ENCODE peak calls at places on chromosomes 3 and 15, in five cellular contexts. G, U, E, S and X are unnamed samples.

GRCh38 chr15:90512281-90512680 is 17.4 kb upstream of the CRTC3 start:
- DNase-seq in G (no peak), U (no peak), E (no peak), S (no peak), X (no peak)

GRCh38 chr3:105780114-105780513 is 88.7 kb downstream of the CBLB start:
- DNase-seq in G (no peak), U (no peak), E (no peak), S (no peak), X (no peak)

GRCh38 chr3:128506721-128507120 is 13.7 kb upstream of the GATA2 start:
- DNase-seq in G (no peak), U (no peak), E (no peak), S (no peak), X (no peak)

GRCh38 chr3:197305854-197306253 is 7.4 kb upstream of the DLG1 start:
- DNase-seq in G (no peak), U (no peak), E (no peak), S (no peak), X (no peak)

GRCh38 chr3:141680620-141681389 is 57.3 kb upstream of the RNF7 start:
- DNase-seq in G (no peak), U (no peak), E (no peak), S (no peak), X (no peak)

GRCh38 chr3:99366663-99367429 is 271.5 kb upstream of the COL8A1 start:
- DNase-seq in G (no peak), U (no peak), E (peak; percentile 29), S (no peak), X (no peak)

GRCh38 chr15:73697033-73697467 is 12.9 kb downstream of the CD276 start:
- DNase-seq in G (peak; percentile 98), U (peak; percentile 61), E (peak; percentile 38), S (peak; percentile 42), X (peak; percentile 63)

GRCh38 chr3:186024210-186024609 is 84.7 kb downstream of the ETV5 start:
- DNase-seq in G (no peak), U (no peak), E (no peak), S (no peak), X (no peak)

GRCh38 chr3:193879864-193880242 is 256.1 kb upstream of the HES1 start:
- DNase-seq in G (no peak), U (no peak), E (no peak), S (no peak), X (no peak)

GRCh38 chr15:83838763-83839162 is 184.8 kb downstream of the ADAMTSL3 start:
- DNase-seq in G (no peak), U (no peak), E (no peak), S (no peak), X (no peak)

GRCh38 chr3:288383-288782 is 91.8 kb downstream of the CHL1 start:
- DNase-seq in G (no peak), U (no peak), E (no peak), S (no peak), X (no peak)
- H3K9me3 ChIP-seq in G (no peaks in the 10 kb centered on the region), U (no peaks in the 10 kb centered on the region), E (no peaks in the 10 kb centered on the region), S (no peaks in the 10 kb centered on the region), X (no peaks in the 10 kb centered on the region)

GRCh38 chr3:14550181-14550580 is 10.0 kb upstream of the GRIP2 start:
- DNase-seq in G (no peak), U (no peak), E (no peak), S (no peak), X (no peak)

GRCh38 chr3:14547693-14548092 is 7.6 kb upstream of the GRIP2 start:
- DNase-seq in G (no peak), U (no peak), E (no peak), S (no peak), X (no peak)

GRCh38 chr3:14546041-14546440 is 5.9 kb upstream of the GRIP2 start:
- DNase-seq in G (no peak), U (no peak), E (no peak), S (no peak), X (no peak)

GRCh38 chr3:14549256-14549931 is 9.3 kb upstream of the GRIP2 start:
- DNase-seq in G (no peak), U (no peak), E (no peak), S (no peak), X (no peak)

GRCh38 chr3:14548321-14548729 is 8.2 kb upstream of the GRIP2 start:
- DNase-seq in G (no peak), U (peak; percentile 52), E (peak; percentile 88), S (no peak), X (peak; percentile 19)
- H3K27me3 ChIP-seq in G (no peaks in the 10 kb centered on the region), U (no peaks in the 10 kb centered on the region), E (peaks cover 8% of the 10 kb centered on the region), S (no peaks in the 10 kb centered on the region), X (peaks cover 6% of the 10 kb centered on the region)

GRCh38 chr3:172333692-172334457 is 114.4 kb downstream of the GHSR start:
- DNase-seq in G (no peak), U (no peak), E (no peak), S (no peak), X (no peak)
- TF ChIP-seq CTCF in G (peak; percentile 18), U (no peak), E (peak; percentile 26), S (peak; percentile 32), X (no peak)

GRCh38 chr15:87032291-87032690 is 952.6 kb downstream of the AGBL1 start:
- DNase-seq in G (peak; percentile 79), U (no peak), E (no peak), S (no peak), X (no peak)
- H3K9me3 ChIP-seq in G (no peaks in the 10 kb centered on the region), U (no peaks in the 10 kb centered on the region), E (no peaks in the 10 kb centered on the region), S (no peaks in the 10 kb centered on the region), X (no peaks in the 10 kb centered on the region)